ENCODE peak calls at places on chromosomes 1 and 21, in nine cellular contexts. T is H9, D is esophagus muscularis mucosa, Z is kidney, C is thoracic aorta, F is GM10248, Y is lower lobe of right lung, W is fibroblast of mammary gland, Q is progenitor cell of endocrine pancreas. G is an unnamed sample.

GRCh38 chr1:61436016-61436415 is 288.9 kb downstream of the TM2D1 start:
- DNase-seq in T (no peak), D (no peak), Z (no peak), C (no peak), F (no peak), Y (no peak), W (no peak), Q (no peak), G (no peak)

GRCh38 chr1:175675017-175675416 is 68.4 kb downstream of the TNR start:
- DNase-seq in T (no peak), D (no peak), Z (no peak), C (no peak), F (no peak), Y (no peak), W (no peak), Q (no peak), G (no peak)

GRCh38 chr1:99170516-99170915 is 93.8 kb upstream of the PLPPR4 start:
- DNase-seq in T (no peak), D (no peak), Z (no peak), C (no peak), F (no peak), Y (no peak), W (peak; percentile 42), Q (no peak), G (no peak)

GRCh38 chr1:221845650-221846371 is 103.9 kb upstream of the DUSP10 start:
- DNase-seq in T (peak; percentile 36), D (no peak), Z (peak; percentile 71), C (no peak), F (no peak), Y (no peak), W (peak; percentile 88), Q (peak; percentile 10), G (no peak)

GRCh38 chr21:16372546-16372945 is 642.8 kb downstream of the USP25 start:
- DNase-seq in T (no peak), D (no peak), Z (no peak), C (no peak), F (no peak), Y (no peak), W (no peak), Q (no peak), G (no peak)

GRCh38 chr1:169707917-169708604 is 3.4 kb downstream of the SELL start:
- DNase-seq in T (no peak), D (no peak), Z (no peak), C (no peak), F (no peak), Y (no peak), W (no peak), Q (no peak), G (no peak)

GRCh38 chr1:38344705-38345104 is 298.1 kb upstream of the POU3F1 start:
- DNase-seq in T (no peak), D (no peak), Z (no peak), C (no peak), F (no peak), Y (no peak), W (no peak), Q (no peak), G (no peak)

GRCh38 chr1:223179280-223179679 is 36.2 kb upstream of the TLR5 start:
- DNase-seq in T (no peak), D (no peak), Z (no peak), C (no peak), F (no peak), Y (no peak), W (no peak), Q (no peak), G (no peak)

GRCh38 chr1:36096500-36097412 is 8.1 kb downstream of the ADPRS start:
- DNase-seq in T (peak; percentile 80), D (no peak), Z (peak; percentile 12), C (no peak), F (no peak), Y (no peak), W (peak; percentile 13), Q (no peak), G (peak; percentile 30)

GRCh38 chr1:218836264-218836663 is 337.4 kb upstream of the LYPLAL1 start:
- DNase-seq in T (no peak), D (no peak), Z (no peak), C (no peak), F (no peak), Y (no peak), W (no peak), Q (no peak), G (no peak)

GRCh38 chr1:93766451-93766850 is 84.8 kb upstream of the BCAR3 start:
- DNase-seq in T (no peak), D (no peak), Z (no peak), C (no peak), F (no peak), Y (no peak), W (no peak), Q (no peak), G (no peak)

GRCh38 chr1:33762962-33763361 is 100.9 kb upstream of the HMGB4 start:
- DNase-seq in T (no peak), D (no peak), Z (no peak), C (no peak), F (no peak), Y (no peak), W (peak; percentile 45), Q (no peak), G (no peak)

GRCh38 chr1:112296908-112297307 is 99.1 kb upstream of the CTTNBP2NL start:
- DNase-seq in T (no peak), D (no peak), Z (no peak), C (no peak), F (no peak), Y (no peak), W (no peak), Q (no peak), G (no peak)

GRCh38 chr1:172630060-172630818 is 28.7 kb upstream of the FASLG start:
- DNase-seq in T (no peak), D (no peak), Z (no peak), C (no peak), F (no peak), Y (no peak), W (peak; percentile 46), Q (no peak), G (no peak)

GRCh38 chr1:201696217-201696761 is 132.7 kb upstream of the IPO9 start:
- DNase-seq in T (no peak), D (peak; percentile 96), Z (no peak), C (peak; percentile 57), F (no peak), Y (no peak), W (peak; percentile 98), Q (no peak), G (no peak)

GRCh38 chr1:247386695-247387094 is 29.3 kb upstream of the NLRP3 start:
- DNase-seq in T (no peak), D (no peak), Z (no peak), C (no peak), F (no peak), Y (no peak), W (peak; percentile 68), Q (no peak), G (no peak)

GRCh38 chr1:247387500-247387899 is 28.5 kb upstream of the NLRP3 start:
- DNase-seq in T (no peak), D (no peak), Z (no peak), C (no peak), F (no peak), Y (no peak), W (no peak), Q (no peak), G (peak; percentile 31)

GRCh38 chr1:247385283-247385682 is 30.7 kb upstream of the NLRP3 start:
- DNase-seq in T (no peak), D (no peak), Z (no peak), C (no peak), F (no peak), Y (no peak), W (peak; percentile 31), Q (no peak), G (no peak)

GRCh38 chr1:247386217-247386616 is 29.8 kb upstream of the NLRP3 start:
- DNase-seq in T (no peak), D (no peak), Z (no peak), C (no peak), F (no peak), Y (no peak), W (no peak), Q (no peak), G (no peak)

DNA sequence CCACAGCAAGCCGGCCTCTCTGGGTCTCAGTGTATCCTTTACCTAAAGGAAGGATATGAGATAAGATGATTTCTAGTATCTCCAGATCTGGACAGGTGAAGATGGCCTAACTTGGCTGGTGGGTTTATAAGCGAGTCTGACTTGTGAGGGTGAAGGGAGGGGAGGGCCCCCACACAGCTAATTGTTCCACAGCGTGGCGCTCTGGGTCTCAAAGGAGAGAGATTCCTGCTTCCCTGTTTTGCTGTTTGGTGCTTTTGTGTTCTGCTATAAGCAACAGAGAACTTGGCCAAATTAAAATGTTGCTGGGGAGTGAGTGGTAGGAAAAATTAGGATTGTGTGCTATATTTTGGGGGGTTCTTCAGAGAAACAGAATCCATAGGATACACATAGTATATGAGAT is 28.9 kb upstream of the NLRP3 start:
- DNase-seq in T (no peak), D (no peak), Z (no peak), C (no peak), F (no peak), Y (no peak), W (no peak), Q (no peak), G (no peak)
- TF ChIP-seq CTCF in T (no peak), D (no peak), Z (no peak), C (no peak), F (no peak), Y (no peak), W (no peak), Q (no peak), G (no peak)

DNA sequence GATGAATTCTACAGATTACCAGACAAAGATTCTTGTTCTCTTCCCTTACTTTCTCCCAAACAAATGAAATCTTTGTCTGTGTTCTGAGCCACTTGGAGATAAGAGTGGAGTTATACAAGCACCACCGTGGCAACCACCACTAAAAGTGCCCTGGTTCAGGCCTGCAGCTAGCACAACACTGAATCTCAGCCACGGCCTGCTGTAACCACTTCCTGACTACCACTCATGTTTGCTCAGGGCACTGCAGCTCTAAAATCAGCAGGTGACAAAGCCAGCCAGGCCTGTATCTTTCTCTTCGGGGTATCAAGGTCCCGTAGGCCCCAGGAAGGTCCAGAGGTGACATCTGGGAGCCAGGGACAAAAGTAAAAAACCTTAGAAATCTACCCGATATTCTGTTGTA is 3.2 kb upstream of the OR2T6 start:
- DNase-seq in T (no peak), D (no peak), Z (no peak), C (no peak), F (no peak), Y (no peak), W (no peak), Q (no peak), G (no peak)
- TF ChIP-seq CTCF in T (no peak), D (no peak), Z (no peak), C (no peak), F (no peak), Y (no peak), W (no peak), Q (no peak), G (no peak)

DNA sequence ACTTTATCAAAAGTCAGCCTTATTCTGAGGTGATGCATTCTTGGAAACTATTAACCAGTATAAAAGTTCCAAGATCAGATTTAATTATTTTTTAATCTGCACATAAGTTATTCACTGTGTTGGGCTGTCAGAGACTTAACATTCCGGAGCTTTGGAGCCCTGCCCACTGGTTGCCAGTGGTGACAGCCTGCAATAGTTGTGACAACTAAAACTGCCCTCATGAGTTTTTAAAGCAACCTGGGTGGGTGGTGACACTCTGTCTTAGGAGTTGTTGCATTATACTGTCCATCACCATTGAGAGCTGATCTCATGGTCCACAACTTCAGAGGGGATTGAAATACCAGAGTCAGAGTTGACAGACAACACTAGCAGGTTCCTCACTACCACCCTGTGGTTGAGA is 653.9 kb upstream of the USP24 start:
- DNase-seq in T (no peak), D (no peak), Z (peak; percentile 71), C (peak; percentile 36), F (no peak), Y (peak; percentile 69), W (no peak), Q (no peak), G (no peak)
- TF ChIP-seq CTCF in T (no peak), D (no peak), Z (no peak), C (no peak), F (no peak), Y (no peak), W (no peak), Q (no peak), G (no peak)

GRCh38 chr1:14538335-14538734 is 60.1 kb upstream of the KAZN start:
- DNase-seq in T (no peak), D (no peak), Z (no peak), C (no peak), F (no peak), Y (no peak), W (no peak), Q (no peak), G (no peak)
- TF ChIP-seq CTCF in T (peak; percentile 64), D (no peak), Z (no peak), C (no peak), F (no peak), Y (no peak), W (peak; percentile 44), Q (no peak), G (no peak)

G was measured in CD14-positive monocyte.